ENCODE peak calls at places on chromosome 22, in eight cellular contexts. T is ovary, N is K562, O is A549, C is RWPE2, J is neural progenitor cell, U is vagina, E is neuronal stem cell. Y is an unnamed sample.

GRCh38 chr22:44341431-44342346 is 28.9 kb upstream of the SHISAL1 start:
- DNase-seq in T (no peak), N (no peak), O (no peak), C (no peak), J (peak), U (no peak), E (no peak), Y (no peak)

GRCh38 chr22:18954333-18954732 is 18.2 kb upstream of the PRODH start:
- DNase-seq in T (peak), N (peak), O (peak), C (peak), J (peak), U (no peak), E (peak), Y (peak)

GRCh38 chr22:36453266-36453607 is 28.2 kb downstream of the TXN2 start:
- DNase-seq in T (no peak), N (no peak), O (no peak), C (no peak), J (no peak), U (no peak), E (no peak), Y (no peak)

GRCh38 chr22:29480512-29481264 is 670 bp downstream of the NEFH start:
- DNase-seq in T (peak), N (peak), O (no peak), C (no peak), J (peak), U (no peak), E (no peak), Y (no peak)

GRCh38 chr22:28051787-28052356 is 132.8 kb upstream of the PITPNB start:
- DNase-seq in T (peak), N (peak), O (peak), C (no peak), J (peak), U (no peak), E (peak), Y (peak)

GRCh38 chr22:17829691-17830040 is 55.4 kb upstream of the BID start:
- DNase-seq in T (no peak), N (no peak), O (no peak), C (no peak), J (no peak), U (no peak), E (no peak), Y (peak)

GRCh38 chr22:34902335-34902734 is 163.6 kb upstream of the ISX start:
- DNase-seq in T (no peak), N (no peak), O (no peak), C (no peak), J (no peak), U (no peak), E (no peak), Y (no peak)

GRCh38 chr22:48950151-48950915 is 877.3 kb downstream of the BRD1 start:
- DNase-seq in T (no peak), N (no peak), O (no peak), C (no peak), J (no peak), U (no peak), E (no peak), Y (no peak)

GRCh38 chr22:41636467-41636866 is 15.4 kb downstream of the XRCC6 start:
- DNase-seq in T (no peak), N (no peak), O (no peak), C (no peak), J (no peak), U (no peak), E (no peak), Y (peak)

GRCh38 chr22:26318975-26319374 is 110.1 kb upstream of the ASPHD2 start:
- DNase-seq in T (no peak), N (peak), O (no peak), C (no peak), J (no peak), U (no peak), E (no peak), Y (peak)

GRCh38 chr22:30572840-30573593 is 1.4 kb downstream of the GAL3ST1 start:
- DNase-seq in T (no peak), N (no peak), O (peak), C (no peak), J (no peak), U (no peak), E (no peak), Y (no peak)

GRCh38 chr22:17233348-17234043 is 14.3 kb upstream of the ADA2 start:
- DNase-seq in T (no peak), N (no peak), O (no peak), C (no peak), J (no peak), U (no peak), E (no peak), Y (no peak)

GRCh38 chr22:22245935-22246525 is 1.4 kb downstream of the VPREB1 start:
- DNase-seq in T (no peak), N (no peak), O (no peak), C (no peak), J (no peak), U (peak), E (no peak), Y (no peak)

GRCh38 chr22:20440637-20441591 is 3.3 kb upstream of the SCARF2 start:
- DNase-seq in T (peak), N (no peak), O (no peak), C (peak), J (no peak), U (no peak), E (no peak), Y (no peak)

GRCh38 chr22:22079404-22080148 is 97.0 kb upstream of the TOP3B start:
- DNase-seq in T (no peak), N (no peak), O (no peak), C (no peak), J (no peak), U (no peak), E (no peak), Y (no peak)

GRCh38 chr22:41367680-41368542 is 13.8 kb upstream of the TEF start:
- DNase-seq in T (peak), N (no peak), O (no peak), C (no peak), J (peak), U (peak), E (no peak), Y (no peak)

GRCh38 chr22:48236261-48236660 is 1473.8 kb downstream of the TBC1D22A start:
- DNase-seq in T (no peak), N (no peak), O (no peak), C (no peak), J (no peak), U (peak), E (no peak), Y (no peak)

DNA sequence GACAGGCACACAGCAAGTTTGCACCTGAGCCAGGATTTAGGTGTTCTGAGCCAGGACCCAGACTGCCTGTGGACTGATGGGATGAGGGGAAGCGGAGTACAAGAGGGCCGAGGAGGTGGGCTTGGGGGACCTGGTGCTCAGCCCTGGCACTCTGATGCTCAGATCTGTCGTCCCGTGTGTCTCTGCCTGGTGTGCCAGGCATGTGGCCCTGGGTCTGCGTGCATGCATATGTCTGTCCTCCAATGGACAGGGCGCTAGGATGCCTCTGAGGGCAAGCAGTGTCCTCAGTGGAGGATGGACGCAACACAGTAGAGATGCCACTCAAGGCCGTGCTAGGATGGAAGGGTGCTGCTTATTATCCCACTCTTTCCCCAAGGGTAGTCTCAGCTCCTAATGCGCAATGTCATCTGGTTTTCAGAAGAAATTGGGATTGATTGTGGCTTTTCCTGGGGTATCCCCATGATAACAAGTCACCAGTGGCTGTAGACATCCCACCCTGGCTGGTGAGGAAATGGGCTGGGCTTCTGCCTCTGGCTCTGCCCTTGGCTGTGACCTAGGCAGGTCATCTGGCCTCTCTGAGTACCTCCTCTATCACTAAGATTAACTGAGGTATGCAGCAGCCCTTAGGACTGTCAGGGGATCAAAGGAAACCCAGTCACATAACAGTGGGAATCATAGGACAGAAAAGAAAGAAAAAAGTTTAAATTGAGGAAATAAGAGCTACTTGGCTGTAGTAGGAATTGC is 35.7 kb upstream of the SUSD2 start:
- DNase-seq in T (no peak), N (no peak), O (no peak), C (no peak), J (no peak), U (no peak), E (no peak), Y (no peak)
- H3K27ac ChIP-seq in T (peak), N (peak), O (peak), C (peak), J (no peak), U (peak), E (no peak), Y (no peak)

GRCh38 chr22:47039356-47039755 is 276.9 kb downstream of the TBC1D22A start:
- DNase-seq in T (no peak), N (no peak), O (no peak), C (no peak), J (no peak), U (no peak), E (no peak), Y (no peak)

GRCh38 chr22:47041201-47042115 is 279.0 kb downstream of the TBC1D22A start:
- DNase-seq in T (no peak), N (no peak), O (no peak), C (no peak), J (no peak), U (no peak), E (no peak), Y (no peak)

GRCh38 chr22:47042116-47042825 is 279.8 kb downstream of the TBC1D22A start:
- DNase-seq in T (no peak), N (no peak), O (no peak), C (no peak), J (no peak), U (no peak), E (no peak), Y (no peak)

GRCh38 chr22:47038206-47038835 is 275.9 kb downstream of the TBC1D22A start:
- DNase-seq in T (no peak), N (no peak), O (no peak), C (no peak), J (no peak), U (no peak), E (no peak), Y (no peak)

GRCh38 chr22:47040486-47041145 is 278.2 kb downstream of the TBC1D22A start:
- DNase-seq in T (no peak), N (no peak), O (no peak), C (no peak), J (no peak), U (no peak), E (no peak), Y (no peak)
- H3K27ac ChIP-seq in T (no peak), N (no peak), O (no peak), C (no peak), J (no peak), U (peak), E (no peak), Y (no peak)

GRCh38 chr22:23895599-23896144 is 1.5 kb downstream of the MIF start:
- DNase-seq in T (no peak), N (no peak), O (no peak), C (no peak), J (no peak), U (no peak), E (no peak), Y (no peak)
- H3K27ac ChIP-seq in T (peak), N (peak), O (peak), C (peak), J (no peak), U (peak), E (no peak), Y (peak)

GRCh38 chr22:46397514-46397913 is 62.0 kb downstream of the TRMU start:
- DNase-seq in T (no peak), N (no peak), O (no peak), C (no peak), J (no peak), U (no peak), E (no peak), Y (no peak)

GRCh38 chr22:46393791-46394333 is 58.3 kb downstream of the TRMU start:
- DNase-seq in T (no peak), N (no peak), O (no peak), C (no peak), J (no peak), U (no peak), E (no peak), Y (no peak)

GRCh38 chr22:46392137-46392844 is 56.8 kb downstream of the TRMU start:
- DNase-seq in T (no peak), N (no peak), O (no peak), C (no peak), J (no peak), U (no peak), E (no peak), Y (no peak)

GRCh38 chr22:46395145-46395544 is 59.6 kb downstream of the TRMU start:
- DNase-seq in T (no peak), N (no peak), O (no peak), C (no peak), J (no peak), U (no peak), E (no peak), Y (no peak)

GRCh38 chr22:46394622-46395021 is 59.1 kb downstream of the TRMU start:
- DNase-seq in T (no peak), N (no peak), O (no peak), C (no peak), J (no peak), U (no peak), E (no peak), Y (no peak)
- H3K27ac ChIP-seq in T (no peak), N (no peak), O (no peak), C (no peak), J (no peak), U (no peak), E (no peak), Y (no peak)

GRCh38 chr22:39458443-39459083 is 1.8 kb downstream of the MGAT3 start:
- DNase-seq in T (no peak), N (no peak), O (no peak), C (no peak), J (no peak), U (no peak), E (no peak), Y (no peak)

GRCh38 chr22:39459681-39460080 is 2.9 kb downstream of the MGAT3 start:
- DNase-seq in T (no peak), N (no peak), O (no peak), C (no peak), J (no peak), U (no peak), E (no peak), Y (no peak)

GRCh38 chr22:39457546-39458442 is 982 bp downstream of the MGAT3 start:
- DNase-seq in T (no peak), N (peak), O (no peak), C (no peak), J (peak), U (no peak), E (no peak), Y (no peak)

GRCh38 chr22:39456262-39457046 is at the start of gene MGAT3:
- DNase-seq in T (no peak), N (no peak), O (no peak), C (no peak), J (no peak), U (no peak), E (no peak), Y (no peak)

GRCh38 chr22:39457047-39457545 is 284 bp downstream of the MGAT3 start:
- DNase-seq in T (no peak), N (peak), O (no peak), C (no peak), J (peak), U (no peak), E (no peak), Y (no peak)
- H3K27ac ChIP-seq in T (no peak), N (peak), O (peak), C (no peak), J (no peak), U (no peak), E (no peak), Y (no peak)

DNA sequence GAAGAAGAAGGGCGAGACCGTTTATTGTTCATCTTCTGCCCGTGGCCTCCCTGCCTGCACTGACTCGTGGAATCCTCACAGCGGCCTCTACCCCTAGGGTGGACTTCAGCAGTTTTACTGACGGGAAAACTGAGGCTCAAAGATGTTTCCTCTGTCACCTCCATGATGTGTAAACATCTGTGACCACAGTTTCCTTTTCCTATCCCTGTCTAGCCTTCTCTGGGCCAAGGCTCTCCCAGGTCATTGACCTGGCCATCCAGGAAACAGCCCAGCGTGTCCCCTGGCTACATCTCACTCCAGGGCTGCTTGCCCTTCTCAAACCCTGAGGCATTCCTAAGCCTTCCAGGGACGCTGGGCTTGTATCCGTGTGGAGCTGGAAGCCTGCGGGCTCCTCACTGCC is 49.0 kb upstream of the GCAT start:
- DNase-seq in T (no peak), N (no peak), O (no peak), C (no peak), J (no peak), U (no peak), E (no peak), Y (no peak)
- H3K27ac ChIP-seq in T (no peak), N (no peak), O (peak), C (no peak), J (no peak), U (no peak), E (no peak), Y (no peak)

DNA sequence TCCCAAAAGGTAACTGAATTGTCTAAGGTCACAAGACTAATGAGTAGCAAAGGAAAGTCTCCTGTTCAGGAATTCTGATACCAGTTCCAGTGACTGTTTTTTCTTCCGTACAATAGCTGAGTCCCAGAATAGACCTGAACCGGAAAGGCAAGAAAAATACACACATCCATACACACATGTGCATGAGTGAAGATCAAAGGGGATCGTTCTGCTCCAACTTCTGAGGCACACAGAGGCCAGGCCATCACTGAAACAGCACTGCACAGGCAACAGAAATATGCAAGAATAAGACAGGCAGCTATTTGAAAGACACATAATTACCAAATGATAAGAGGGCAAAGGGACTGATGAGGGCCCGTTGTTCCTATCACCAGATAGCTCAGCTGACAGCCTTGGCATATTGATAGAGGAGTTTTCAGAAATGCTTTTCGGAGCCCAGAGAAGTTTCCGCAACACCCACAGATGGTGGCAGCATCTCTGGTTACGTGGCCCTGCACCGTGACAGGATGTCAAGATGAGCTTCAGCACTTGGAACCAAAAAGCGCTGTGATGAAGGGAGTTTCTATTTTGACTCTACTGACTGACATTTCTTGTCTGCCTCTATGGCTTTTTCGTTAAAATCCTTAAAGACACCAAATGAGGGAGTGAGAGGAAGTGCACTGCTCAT is 280.6 kb downstream of the LARGE1 start:
- DNase-seq in T (no peak), N (no peak), O (no peak), C (no peak), J (no peak), U (no peak), E (no peak), Y (no peak)
- H3K27ac ChIP-seq in T (no peak), N (no peak), O (no peak), C (no peak), J (no peak), U (no peak), E (no peak), Y (no peak)

GRCh38 chr22:43172191-43172590 is 14.7 kb downstream of the TTLL12 start:
- DNase-seq in T (no peak), N (no peak), O (no peak), C (no peak), J (no peak), U (no peak), E (no peak), Y (no peak)
- H3K27ac ChIP-seq in T (no peak), N (no peak), O (no peak), C (no peak), J (no peak), U (no peak), E (no peak), Y (no peak)

Y was measured in brain microvascular endothelial cell.